ENCODE peak calls at places on chromosomes 6 and 20, in nine cellular contexts. One of them, this sample, is unnamed.

GRCh38 chr6:101818056-101818455 is 424.5 kb downstream of the GRIK2 start:
- DNase-seq in activated naive CD4-positive, alpha-beta T cell treated with anti-CD3 and anti-CD28 coated beads, Interleukin-2, amount 10 ng/mL, durations not matched to agents 7 days and 5 days: no peak
- DNase-seq in Peyer's patch: no peak
- DNase-seq in tibial artery: no peak
- DNase-seq in NCI-H1092: no peak
- DNase-seq in aorta: no peak
- DNase-seq in caudate nucleus: peak
- DNase-seq in RWPE1: no peak
- DNase-seq in stimulated activated CD4-positive, alpha-beta T cell treated with anti-CD3 and anti-CD28 coated beads, Interleukin-2, amount 100 ng/mL, for 48 hours: no peak
- DNase-seq in this sample: no peak

GRCh38 chr20:61436674-61437279 is 184.7 kb downstream of the CDH4 start:
- DNase-seq in aorta: no peak
- DNase-seq in Peyer's patch: no peak
- DNase-seq in tibial artery: peak
- DNase-seq in RWPE1: peak
- DNase-seq in NCI-H1092: no peak
- DNase-seq in activated naive CD4-positive, alpha-beta T cell treated with anti-CD3 and anti-CD28 coated beads, Interleukin-2, amount 10 ng/mL, durations not matched to agents 7 days and 5 days: no peak
- DNase-seq in stimulated activated CD4-positive, alpha-beta T cell treated with anti-CD3 and anti-CD28 coated beads, Interleukin-2, amount 100 ng/mL, for 48 hours: no peak
- DNase-seq in caudate nucleus: peak
- DNase-seq in this sample: no peak

GRCh38 chr6:159969204-159969912 is 476 bp downstream of the IGF2R start:
- DNase-seq in activated naive CD4-positive, alpha-beta T cell treated with anti-CD3 and anti-CD28 coated beads, Interleukin-2, amount 10 ng/mL, durations not matched to agents 7 days and 5 days: peak
- DNase-seq in aorta: peak
- DNase-seq in stimulated activated CD4-positive, alpha-beta T cell treated with anti-CD3 and anti-CD28 coated beads, Interleukin-2, amount 100 ng/mL, for 48 hours: peak
- DNase-seq in RWPE1: no peak
- DNase-seq in caudate nucleus: no peak
- DNase-seq in NCI-H1092: no peak
- DNase-seq in Peyer's patch: peak
- DNase-seq in tibial artery: peak
- DNase-seq in this sample: peak

GRCh38 chr6:35170166-35170565 is 29.0 kb upstream of the TCP11 start:
- DNase-seq in caudate nucleus: no peak
- DNase-seq in NCI-H1092: no peak
- DNase-seq in stimulated activated CD4-positive, alpha-beta T cell treated with anti-CD3 and anti-CD28 coated beads, Interleukin-2, amount 100 ng/mL, for 48 hours: no peak
- DNase-seq in activated naive CD4-positive, alpha-beta T cell treated with anti-CD3 and anti-CD28 coated beads, Interleukin-2, amount 10 ng/mL, durations not matched to agents 7 days and 5 days: no peak
- DNase-seq in RWPE1: no peak
- DNase-seq in Peyer's patch: no peak
- DNase-seq in aorta: no peak
- DNase-seq in tibial artery: no peak
- DNase-seq in this sample: no peak

GRCh38 chr6:33983109-33983475 is 162.8 kb downstream of the GRM4 start:
- DNase-seq in aorta: no peak
- DNase-seq in caudate nucleus: no peak
- DNase-seq in activated naive CD4-positive, alpha-beta T cell treated with anti-CD3 and anti-CD28 coated beads, Interleukin-2, amount 10 ng/mL, durations not matched to agents 7 days and 5 days: no peak
- DNase-seq in tibial artery: peak
- DNase-seq in NCI-H1092: no peak
- DNase-seq in stimulated activated CD4-positive, alpha-beta T cell treated with anti-CD3 and anti-CD28 coated beads, Interleukin-2, amount 100 ng/mL, for 48 hours: no peak
- DNase-seq in RWPE1: no peak
- DNase-seq in Peyer's patch: peak
- DNase-seq in this sample: peak

GRCh38 chr6:37306026-37306425 is 47.8 kb upstream of the RNF8 start:
- DNase-seq in caudate nucleus: no peak
- DNase-seq in aorta: no peak
- DNase-seq in NCI-H1092: no peak
- DNase-seq in RWPE1: peak
- DNase-seq in activated naive CD4-positive, alpha-beta T cell treated with anti-CD3 and anti-CD28 coated beads, Interleukin-2, amount 10 ng/mL, durations not matched to agents 7 days and 5 days: no peak
- DNase-seq in Peyer's patch: no peak
- DNase-seq in stimulated activated CD4-positive, alpha-beta T cell treated with anti-CD3 and anti-CD28 coated beads, Interleukin-2, amount 100 ng/mL, for 48 hours: no peak
- DNase-seq in tibial artery: no peak
- DNase-seq in this sample: no peak

GRCh38 chr6:140445474-140446004 is 1071.1 kb upstream of the CITED2 start:
- DNase-seq in NCI-H1092: no peak
- DNase-seq in activated naive CD4-positive, alpha-beta T cell treated with anti-CD3 and anti-CD28 coated beads, Interleukin-2, amount 10 ng/mL, durations not matched to agents 7 days and 5 days: no peak
- DNase-seq in stimulated activated CD4-positive, alpha-beta T cell treated with anti-CD3 and anti-CD28 coated beads, Interleukin-2, amount 100 ng/mL, for 48 hours: no peak
- DNase-seq in tibial artery: no peak
- DNase-seq in caudate nucleus: no peak
- DNase-seq in aorta: no peak
- DNase-seq in RWPE1: peak
- DNase-seq in Peyer's patch: no peak
- DNase-seq in this sample: no peak

GRCh38 chr6:167839755-167840154 is 13.0 kb downstream of the AFDN start:
- DNase-seq in stimulated activated CD4-positive, alpha-beta T cell treated with anti-CD3 and anti-CD28 coated beads, Interleukin-2, amount 100 ng/mL, for 48 hours: no peak
- DNase-seq in tibial artery: no peak
- DNase-seq in aorta: no peak
- DNase-seq in caudate nucleus: peak
- DNase-seq in RWPE1: no peak
- DNase-seq in activated naive CD4-positive, alpha-beta T cell treated with anti-CD3 and anti-CD28 coated beads, Interleukin-2, amount 10 ng/mL, durations not matched to agents 7 days and 5 days: no peak
- DNase-seq in Peyer's patch: no peak
- DNase-seq in NCI-H1092: no peak
- DNase-seq in this sample: no peak

GRCh38 chr6:141265748-141266647 is 866.7 kb upstream of the GJE1 start:
- DNase-seq in RWPE1: no peak
- DNase-seq in NCI-H1092: no peak
- DNase-seq in stimulated activated CD4-positive, alpha-beta T cell treated with anti-CD3 and anti-CD28 coated beads, Interleukin-2, amount 100 ng/mL, for 48 hours: no peak
- DNase-seq in caudate nucleus: no peak
- DNase-seq in tibial artery: no peak
- DNase-seq in aorta: no peak
- DNase-seq in Peyer's patch: no peak
- DNase-seq in activated naive CD4-positive, alpha-beta T cell treated with anti-CD3 and anti-CD28 coated beads, Interleukin-2, amount 10 ng/mL, durations not matched to agents 7 days and 5 days: no peak
- DNase-seq in this sample: no peak

GRCh38 chr20:38125157-38126056 is 39.7 kb downstream of the TGM2 start:
- DNase-seq in stimulated activated CD4-positive, alpha-beta T cell treated with anti-CD3 and anti-CD28 coated beads, Interleukin-2, amount 100 ng/mL, for 48 hours: no peak
- DNase-seq in Peyer's patch: peak
- DNase-seq in caudate nucleus: no peak
- DNase-seq in aorta: peak
- DNase-seq in activated naive CD4-positive, alpha-beta T cell treated with anti-CD3 and anti-CD28 coated beads, Interleukin-2, amount 10 ng/mL, durations not matched to agents 7 days and 5 days: peak
- DNase-seq in NCI-H1092: peak
- DNase-seq in RWPE1: no peak
- DNase-seq in tibial artery: peak
- DNase-seq in this sample: peak

GRCh38 chr20:49572857-49573256 is 4.9 kb upstream of the PTGIS start:
- DNase-seq in aorta: no peak
- DNase-seq in RWPE1: no peak
- DNase-seq in tibial artery: peak
- DNase-seq in activated naive CD4-positive, alpha-beta T cell treated with anti-CD3 and anti-CD28 coated beads, Interleukin-2, amount 10 ng/mL, durations not matched to agents 7 days and 5 days: peak
- DNase-seq in NCI-H1092: no peak
- DNase-seq in caudate nucleus: no peak
- DNase-seq in Peyer's patch: no peak
- DNase-seq in stimulated activated CD4-positive, alpha-beta T cell treated with anti-CD3 and anti-CD28 coated beads, Interleukin-2, amount 100 ng/mL, for 48 hours: no peak
- DNase-seq in this sample: no peak

GRCh38 chr6:13278184-13278583 is 50.2 kb downstream of the TBC1D7 start:
- DNase-seq in RWPE1: no peak
- DNase-seq in Peyer's patch: peak
- DNase-seq in aorta: no peak
- DNase-seq in activated naive CD4-positive, alpha-beta T cell treated with anti-CD3 and anti-CD28 coated beads, Interleukin-2, amount 10 ng/mL, durations not matched to agents 7 days and 5 days: no peak
- DNase-seq in stimulated activated CD4-positive, alpha-beta T cell treated with anti-CD3 and anti-CD28 coated beads, Interleukin-2, amount 100 ng/mL, for 48 hours: no peak
- DNase-seq in caudate nucleus: no peak
- DNase-seq in tibial artery: no peak
- DNase-seq in NCI-H1092: no peak
- DNase-seq in this sample: no peak

GRCh38 chr6:11685411-11686093 is 93.1 kb downstream of the ADTRP start:
- DNase-seq in aorta: no peak
- DNase-seq in RWPE1: peak
- DNase-seq in NCI-H1092: no peak
- DNase-seq in activated naive CD4-positive, alpha-beta T cell treated with anti-CD3 and anti-CD28 coated beads, Interleukin-2, amount 10 ng/mL, durations not matched to agents 7 days and 5 days: no peak
- DNase-seq in Peyer's patch: no peak
- DNase-seq in tibial artery: no peak
- DNase-seq in stimulated activated CD4-positive, alpha-beta T cell treated with anti-CD3 and anti-CD28 coated beads, Interleukin-2, amount 100 ng/mL, for 48 hours: no peak
- DNase-seq in caudate nucleus: no peak
- DNase-seq in this sample: no peak

GRCh38 chr6:111417181-111417585 is 65.8 kb downstream of the REV3L start:
- DNase-seq in aorta: no peak
- DNase-seq in Peyer's patch: no peak
- DNase-seq in NCI-H1092: peak
- DNase-seq in stimulated activated CD4-positive, alpha-beta T cell treated with anti-CD3 and anti-CD28 coated beads, Interleukin-2, amount 100 ng/mL, for 48 hours: no peak
- DNase-seq in tibial artery: no peak
- DNase-seq in activated naive CD4-positive, alpha-beta T cell treated with anti-CD3 and anti-CD28 coated beads, Interleukin-2, amount 10 ng/mL, durations not matched to agents 7 days and 5 days: no peak
- DNase-seq in caudate nucleus: peak
- DNase-seq in RWPE1: no peak
- DNase-seq in this sample: no peak

GRCh38 chr20:51331466-51331865 is 211.1 kb downstream of the NFATC2 start:
- DNase-seq in Peyer's patch: no peak
- DNase-seq in RWPE1: no peak
- DNase-seq in stimulated activated CD4-positive, alpha-beta T cell treated with anti-CD3 and anti-CD28 coated beads, Interleukin-2, amount 100 ng/mL, for 48 hours: no peak
- DNase-seq in aorta: no peak
- DNase-seq in tibial artery: no peak
- DNase-seq in activated naive CD4-positive, alpha-beta T cell treated with anti-CD3 and anti-CD28 coated beads, Interleukin-2, amount 10 ng/mL, durations not matched to agents 7 days and 5 days: no peak
- DNase-seq in caudate nucleus: no peak
- DNase-seq in NCI-H1092: no peak
- DNase-seq in this sample: no peak

GRCh38 chr6:126182650-126183311 is 157.1 kb upstream of the CENPW start:
- DNase-seq in aorta: no peak
- DNase-seq in Peyer's patch: no peak
- DNase-seq in activated naive CD4-positive, alpha-beta T cell treated with anti-CD3 and anti-CD28 coated beads, Interleukin-2, amount 10 ng/mL, durations not matched to agents 7 days and 5 days: no peak
- DNase-seq in RWPE1: peak
- DNase-seq in caudate nucleus: peak
- DNase-seq in tibial artery: no peak
- DNase-seq in stimulated activated CD4-positive, alpha-beta T cell treated with anti-CD3 and anti-CD28 coated beads, Interleukin-2, amount 100 ng/mL, for 48 hours: no peak
- DNase-seq in NCI-H1092: no peak
- DNase-seq in this sample: no peak

GRCh38 chr6:72974276-72974675 is 251.0 kb downstream of the KHDC1L start:
- DNase-seq in Peyer's patch: no peak
- DNase-seq in NCI-H1092: peak
- DNase-seq in caudate nucleus: no peak
- DNase-seq in tibial artery: no peak
- DNase-seq in stimulated activated CD4-positive, alpha-beta T cell treated with anti-CD3 and anti-CD28 coated beads, Interleukin-2, amount 100 ng/mL, for 48 hours: no peak
- DNase-seq in activated naive CD4-positive, alpha-beta T cell treated with anti-CD3 and anti-CD28 coated beads, Interleukin-2, amount 10 ng/mL, durations not matched to agents 7 days and 5 days: no peak
- DNase-seq in RWPE1: no peak
- DNase-seq in aorta: no peak
- DNase-seq in this sample: no peak

GRCh38 chr6:43093361-43094289 is 17.5 kb downstream of the PTK7 start:
- DNase-seq in caudate nucleus: no peak
- DNase-seq in activated naive CD4-positive, alpha-beta T cell treated with anti-CD3 and anti-CD28 coated beads, Interleukin-2, amount 10 ng/mL, durations not matched to agents 7 days and 5 days: no peak
- DNase-seq in aorta: peak
- DNase-seq in Peyer's patch: peak
- DNase-seq in NCI-H1092: no peak
- DNase-seq in stimulated activated CD4-positive, alpha-beta T cell treated with anti-CD3 and anti-CD28 coated beads, Interleukin-2, amount 100 ng/mL, for 48 hours: no peak
- DNase-seq in RWPE1: no peak
- DNase-seq in tibial artery: no peak
- DNase-seq in this sample: peak

GRCh38 chr6:157381631-157382621 is 936 bp downstream of the ZDHHC14 start:
- DNase-seq in Peyer's patch: peak
- DNase-seq in aorta: peak
- DNase-seq in caudate nucleus: peak
- DNase-seq in NCI-H1092: no peak
- DNase-seq in activated naive CD4-positive, alpha-beta T cell treated with anti-CD3 and anti-CD28 coated beads, Interleukin-2, amount 10 ng/mL, durations not matched to agents 7 days and 5 days: peak
- DNase-seq in stimulated activated CD4-positive, alpha-beta T cell treated with anti-CD3 and anti-CD28 coated beads, Interleukin-2, amount 100 ng/mL, for 48 hours: peak
- DNase-seq in tibial artery: peak
- DNase-seq in RWPE1: peak
- DNase-seq in this sample: peak

GRCh38 chr6:120056085-120056484 is 706.5 kb upstream of the MAN1A1 start:
- DNase-seq in aorta: no peak
- DNase-seq in Peyer's patch: no peak
- DNase-seq in activated naive CD4-positive, alpha-beta T cell treated with anti-CD3 and anti-CD28 coated beads, Interleukin-2, amount 10 ng/mL, durations not matched to agents 7 days and 5 days: no peak
- DNase-seq in RWPE1: no peak
- DNase-seq in caudate nucleus: no peak
- DNase-seq in tibial artery: no peak
- DNase-seq in stimulated activated CD4-positive, alpha-beta T cell treated with anti-CD3 and anti-CD28 coated beads, Interleukin-2, amount 100 ng/mL, for 48 hours: peak
- DNase-seq in NCI-H1092: no peak
- DNase-seq in this sample: no peak

GRCh38 chr20:48932375-48932941 is 10.9 kb downstream of the ARFGEF2 start:
- DNase-seq in Peyer's patch: no peak
- DNase-seq in RWPE1: no peak
- DNase-seq in activated naive CD4-positive, alpha-beta T cell treated with anti-CD3 and anti-CD28 coated beads, Interleukin-2, amount 10 ng/mL, durations not matched to agents 7 days and 5 days: no peak
- DNase-seq in tibial artery: no peak
- DNase-seq in caudate nucleus: no peak
- DNase-seq in NCI-H1092: no peak
- DNase-seq in stimulated activated CD4-positive, alpha-beta T cell treated with anti-CD3 and anti-CD28 coated beads, Interleukin-2, amount 100 ng/mL, for 48 hours: no peak
- DNase-seq in aorta: no peak
- DNase-seq in this sample: no peak

GRCh38 chr6:16533721-16534136 is 227.5 kb downstream of the ATXN1 start:
- DNase-seq in caudate nucleus: no peak
- DNase-seq in stimulated activated CD4-positive, alpha-beta T cell treated with anti-CD3 and anti-CD28 coated beads, Interleukin-2, amount 100 ng/mL, for 48 hours: no peak
- DNase-seq in RWPE1: no peak
- DNase-seq in activated naive CD4-positive, alpha-beta T cell treated with anti-CD3 and anti-CD28 coated beads, Interleukin-2, amount 10 ng/mL, durations not matched to agents 7 days and 5 days: no peak
- DNase-seq in aorta: no peak
- DNase-seq in NCI-H1092: no peak
- DNase-seq in tibial artery: no peak
- DNase-seq in Peyer's patch: no peak
- DNase-seq in this sample: no peak

GRCh38 chr6:155315516-155315871 is 1.2 kb upstream of the TFB1M start:
- DNase-seq in caudate nucleus: no peak
- DNase-seq in NCI-H1092: no peak
- DNase-seq in Peyer's patch: no peak
- DNase-seq in RWPE1: no peak
- DNase-seq in activated naive CD4-positive, alpha-beta T cell treated with anti-CD3 and anti-CD28 coated beads, Interleukin-2, amount 10 ng/mL, durations not matched to agents 7 days and 5 days: no peak
- DNase-seq in tibial artery: no peak
- DNase-seq in stimulated activated CD4-positive, alpha-beta T cell treated with anti-CD3 and anti-CD28 coated beads, Interleukin-2, amount 100 ng/mL, for 48 hours: no peak
- DNase-seq in aorta: no peak
- DNase-seq in this sample: no peak

GRCh38 chr6:97697450-97697849 is 414.4 kb upstream of the MMS22L start:
- DNase-seq in tibial artery: no peak
- DNase-seq in RWPE1: no peak
- DNase-seq in caudate nucleus: no peak
- DNase-seq in NCI-H1092: no peak
- DNase-seq in Peyer's patch: no peak
- DNase-seq in activated naive CD4-positive, alpha-beta T cell treated with anti-CD3 and anti-CD28 coated beads, Interleukin-2, amount 10 ng/mL, durations not matched to agents 7 days and 5 days: no peak
- DNase-seq in stimulated activated CD4-positive, alpha-beta T cell treated with anti-CD3 and anti-CD28 coated beads, Interleukin-2, amount 100 ng/mL, for 48 hours: no peak
- DNase-seq in aorta: no peak
- DNase-seq in this sample: no peak

GRCh38 chr6:115747719-115748118 is 313.0 kb downstream of the FRK start:
- DNase-seq in tibial artery: no peak
- DNase-seq in aorta: no peak
- DNase-seq in NCI-H1092: no peak
- DNase-seq in Peyer's patch: no peak
- DNase-seq in caudate nucleus: no peak
- DNase-seq in stimulated activated CD4-positive, alpha-beta T cell treated with anti-CD3 and anti-CD28 coated beads, Interleukin-2, amount 100 ng/mL, for 48 hours: no peak
- DNase-seq in activated naive CD4-positive, alpha-beta T cell treated with anti-CD3 and anti-CD28 coated beads, Interleukin-2, amount 10 ng/mL, durations not matched to agents 7 days and 5 days: no peak
- DNase-seq in RWPE1: no peak
- DNase-seq in this sample: no peak